ENCODE peak calls at places on chromosome 1, in five cellular contexts. R is fibroblast of mammary gland, B is AG04450, P is ecto neural progenitor cell, X is WTC11. G is an unnamed sample.

GRCh38 chr1:25797939-25798338 is 2.1 kb upstream of the SELENON start:
- DNase-seq in R (peak; percentile 32), B (no peak), P (peak; percentile 75), X (peak; percentile 81), G (no peak)

GRCh38 chr1:221832617-221833016 is 90.7 kb upstream of the DUSP10 start:
- DNase-seq in R (no peak), B (no peak), P (no peak), X (no peak), G (peak; percentile 88)

GRCh38 chr1:177334276-177334675 is 163.5 kb downstream of the BRINP2 start:
- DNase-seq in R (peak; percentile 28), B (no peak), P (no peak), X (no peak), G (no peak)

GRCh38 chr1:67557731-67558448 is 127.1 kb upstream of the GADD45A start:
- DNase-seq in R (no peak), B (no peak), P (no peak), X (no peak), G (no peak)

GRCh38 chr1:47871799-47872353 is 125.3 kb downstream of the TRABD2B start:
- DNase-seq in R (peak; percentile 37), B (no peak), P (no peak), X (no peak), G (peak; percentile 86)

GRCh38 chr1:214558002-214558770 is 6.8 kb upstream of the PTPN14 start:
- DNase-seq in R (peak; percentile 93), B (peak; percentile 61), P (no peak), X (no peak), G (peak; percentile 80)

GRCh38 chr1:30664103-30664755 is 59.2 kb downstream of the MATN1 start:
- DNase-seq in R (peak; percentile 21), B (no peak), P (no peak), X (no peak), G (no peak)

GRCh38 chr1:61323681-61324328 is 241.4 kb downstream of the NFIA start:
- DNase-seq in R (no peak), B (no peak), P (no peak), X (no peak), G (peak; percentile 68)

GRCh38 chr1:108646661-108647269 is 14.1 kb downstream of the HENMT1 start:
- DNase-seq in R (peak; percentile 84), B (no peak), P (no peak), X (no peak), G (peak; percentile 42)

GRCh38 chr1:227926896-227927885 is 20.5 kb downstream of the WNT9A start:
- DNase-seq in R (no peak), B (no peak), P (no peak), X (no peak), G (no peak)

GRCh38 chr1:159938221-159938852 is 7.1 kb downstream of the IGSF9 start:
- DNase-seq in R (no peak), B (no peak), P (no peak), X (no peak), G (peak; percentile 51)

GRCh38 chr1:232283864-232284263 is 346.1 kb downstream of the SIPA1L2 start:
- DNase-seq in R (peak; percentile 6), B (no peak), P (no peak), X (no peak), G (no peak)

GRCh38 chr1:42963378-42964005 is 4.8 kb upstream of the SLC2A1 start:
- DNase-seq in R (peak; percentile 72), B (peak; percentile 89), P (no peak), X (no peak), G (peak; percentile 68)

GRCh38 chr1:202034683-202035462 is 24.5 kb downstream of the ELF3 start:
- DNase-seq in R (peak; percentile 97), B (peak; percentile 89), P (peak; percentile 59), X (peak; percentile 38), G (peak; percentile 99)

GRCh38 chr1:41627491-41628280 is 143.2 kb upstream of the EDN2 start:
- DNase-seq in R (no peak), B (no peak), P (peak; percentile 22), X (no peak), G (no peak)

GRCh38 chr1:38062361-38063288 is 16.0 kb upstream of the POU3F1 start:
- DNase-seq in R (no peak), B (no peak), P (no peak), X (no peak), G (no peak)

GRCh38 chr1:39926820-39927219 is 25.1 kb upstream of the MYCL start:
- DNase-seq in R (no peak), B (no peak), P (no peak), X (no peak), G (no peak)

GRCh38 chr1:89149229-89149628 is 23.3 kb upstream of the GBP2 start:
- DNase-seq in R (peak; percentile 36), B (peak; percentile 8), P (peak; percentile 56), X (peak; percentile 49), G (no peak)

GRCh38 chr1:181714428-181714827 is 231.1 kb downstream of the CACNA1E start:
- DNase-seq in R (no peak), B (no peak), P (no peak), X (no peak), G (no peak)

GRCh38 chr1:153652795-153653507 is 5.6 kb upstream of the SNAPIN start:
- DNase-seq in R (peak; percentile 53), B (no peak), P (no peak), X (no peak), G (peak; percentile 67)

GRCh38 chr1:46301406-46302090 is 1.9 kb downstream of the LRRC41 start:
- DNase-seq in R (peak; percentile 47), B (no peak), P (peak; percentile 81), X (peak; percentile 63), G (peak; percentile 48)

GRCh38 chr1:7899741-7900140 is 40.9 kb downstream of the TNFRSF9 start:
- DNase-seq in R (peak; percentile 57), B (no peak), P (no peak), X (no peak), G (peak; percentile 52)

GRCh38 chr1:33346921-33347649 is 26.2 kb upstream of the A3GALT2 start:
- DNase-seq in R (peak; percentile 96), B (no peak), P (no peak), X (no peak), G (peak; percentile 89)

GRCh38 chr1:225998560-225999226 is 450 bp downstream of the SDE2 start:
- DNase-seq in R (peak; percentile 69), B (no peak), P (no peak), X (no peak), G (peak; percentile 18)

GRCh38 chr1:108584320-108584968 is 24.5 kb downstream of the EEIG2 start:
- DNase-seq in R (no peak), B (no peak), P (no peak), X (no peak), G (no peak)

GRCh38 chr1:42386051-42386450 is 5.5 kb downstream of the RIMKLA start:
- DNase-seq in R (no peak), B (no peak), P (no peak), X (no peak), G (no peak)

GRCh38 chr1:205535866-205536758 is 31.6 kb downstream of the CDK18 start:
- DNase-seq in R (no peak), B (no peak), P (peak; percentile 41), X (peak; percentile 3), G (no peak)

GRCh38 chr1:175635092-175635491 is 108.3 kb downstream of the TNR start:
- DNase-seq in R (no peak), B (no peak), P (no peak), X (no peak), G (no peak)

GRCh38 chr1:67686272-67687197 is 1.5 kb downstream of the GADD45A start:
- DNase-seq in R (peak; percentile 99), B (peak; percentile 96), P (peak; percentile 81), X (peak; percentile 65), G (peak; percentile 94)